ENCODE peak calls at places on chromosomes 7 and 10, in four cellular contexts. K is A673, X is colonic mucosa, Z is mammary epithelial cell. P is an unnamed sample.

GRCh38 chr7:74253331-74253730 is 868 bp downstream of the RFC2 start:
- DNase-seq in Z (peak; percentile 3), K (no peak), X (no peak), P (no peak)

GRCh38 chr7:33901199-33901598 is 4.1 kb upstream of the BMPER start:
- DNase-seq in K (no peak), X (no peak), Z (no peak), P (no peak)

GRCh38 chr10:119059557-119059956 is 21.1 kb downstream of the EIF3A start:
- DNase-seq in K (no peak), Z (no peak), X (no peak), P (no peak)

GRCh38 chr10:31745612-31746376 is 182.8 kb downstream of the ARHGAP12 start:
- DNase-seq in X (no peak), Z (peak; percentile 97), K (peak; percentile 24), P (peak; percentile 88)

GRCh38 chr7:137458399-137458798 is 114.9 kb upstream of the PTN start:
- DNase-seq in Z (peak; percentile 44), X (no peak), K (no peak), P (no peak)

GRCh38 chr7:157528785-157529341 is 192.1 kb downstream of the DNAJB6 start:
- DNase-seq in Z (no peak), K (no peak), X (no peak), P (no peak)

GRCh38 chr10:62121197-62121550 is 147.5 kb downstream of the RTKN2 start:
- DNase-seq in X (no peak), K (no peak), Z (no peak), P (no peak)

GRCh38 chr7:102912742-102913141 is at the start of gene LRRC17:
- DNase-seq in K (peak; percentile 95), X (no peak), Z (no peak), P (no peak)

GRCh38 chr7:73977626-73978618 is 50.1 kb upstream of the ELN start:
- DNase-seq in K (no peak), Z (no peak), X (peak; percentile 52), P (no peak)

GRCh38 chr10:46518028-46518725 is 38.3 kb downstream of the GPRIN2 start:
- DNase-seq in Z (no peak), K (no peak), X (peak; percentile 16), P (no peak)

GRCh38 chr7:142088022-142088714 is 23.4 kb upstream of the MGAM2 start:
- DNase-seq in Z (no peak), K (no peak), X (no peak), P (no peak)

GRCh38 chr7:7911339-7911738 is 57.3 kb upstream of the GLCCI1 start:
- DNase-seq in Z (peak; percentile 90), K (no peak), X (no peak), P (peak; percentile 77)

GRCh38 chr10:1401056-1401965 is 336.0 kb downstream of the ADARB2 start:
- DNase-seq in Z (no peak), K (no peak), X (peak; percentile 6), P (no peak)

GRCh38 chr7:131546583-131547111 is 9.8 kb downstream of the PODXL start:
- DNase-seq in X (no peak), K (peak; percentile 81), Z (no peak), P (no peak)

GRCh38 chr10:30812018-30812851 is 182.7 kb upstream of the LYZL2 start:
- DNase-seq in K (no peak), Z (no peak), X (peak; percentile 29), P (no peak)

GRCh38 chr7:2894118-2894940 is 50.2 kb upstream of the GNA12 start:
- DNase-seq in K (no peak), Z (no peak), X (no peak), P (no peak)

GRCh38 chr7:15167912-15168311 is 265.4 kb upstream of the DGKB start:
- DNase-seq in K (no peak), X (no peak), Z (no peak), P (no peak)

GRCh38 chr10:97053285-97053684 is 132.5 kb downstream of the SLIT1 start:
- DNase-seq in Z (no peak), X (no peak), K (no peak), P (no peak)

GRCh38 chr7:149397470-149397869 is 63.4 kb downstream of the ZNF777 start:
- DNase-seq in X (no peak), K (no peak), Z (no peak), P (no peak)

GRCh38 chr7:28626629-28627262 is 214.4 kb downstream of the CREB5 start:
- DNase-seq in K (peak; percentile 63), X (peak; percentile 21), Z (peak; percentile 39), P (no peak)

GRCh38 chr10:122294006-122294405 is 22.9 kb downstream of the BTBD16 start:
- DNase-seq in Z (peak; percentile 95), K (no peak), X (no peak), P (peak; percentile 98)

GRCh38 chr10:88428442-88428841 is 154.7 kb downstream of the RNLS start:
- DNase-seq in X (no peak), Z (peak; percentile 47), K (no peak), P (no peak)

GRCh38 chr10:109933984-109934565 is 10.8 kb upstream of the XPNPEP1 start:
- DNase-seq in Z (no peak), X (no peak), K (no peak), P (no peak)

GRCh38 chr10:80371462-80371861 is 14.9 kb downstream of the DYDC2 start:
- DNase-seq in X (no peak), K (no peak), Z (no peak), P (no peak)

GRCh38 chr7:107614425-107614824 is 34.4 kb downstream of the BCAP29 start:
- DNase-seq in Z (peak; percentile 79), X (no peak), K (no peak), P (no peak)

GRCh38 chr10:123442901-123443300 is 223.3 kb upstream of the GPR26 start:
- DNase-seq in K (no peak), Z (no peak), X (no peak), P (no peak)

GRCh38 chr10:5088703-5089261 is 5.4 kb upstream of the AKR1C3 start:
- DNase-seq in K (no peak), Z (no peak), X (no peak), P (no peak)

GRCh38 chr10:11863353-11864105 is 40.4 kb downstream of the PROSER2 start:
- DNase-seq in K (no peak), X (no peak), Z (no peak), P (no peak)

GRCh38 chr7:11753441-11753840 is 78.6 kb downstream of the THSD7A start:
- DNase-seq in X (no peak), Z (no peak), K (no peak), P (no peak)

GRCh38 chr7:145411066-145411465 is 575.2 kb upstream of the TPK1 start:
- DNase-seq in K (no peak), X (no peak), Z (no peak), P (no peak)

GRCh38 chr7:137626469-137627067 is 220.2 kb downstream of the DGKI start:
- DNase-seq in K (peak; percentile 69), X (peak; percentile 38), Z (peak; percentile 41), P (no peak)

GRCh38 chr10:8070440-8070839 is 16.0 kb downstream of the GATA3 start:
- DNase-seq in Z (peak; percentile 77), X (no peak), K (no peak), P (no peak)

GRCh38 chr10:34933676-34934075 is 118.6 kb upstream of the PARD3 start:
- DNase-seq in K (no peak), Z (no peak), X (no peak), P (no peak)

GRCh38 chr7:81769891-81770818 is at the start of gene HGF:
- DNase-seq in K (peak; percentile 10), X (peak; percentile 32), Z (no peak), P (no peak)

GRCh38 chr7:111198255-111198654 is 107.3 kb downstream of the LRRN3 start:
- DNase-seq in K (peak; percentile 3), X (no peak), Z (peak; percentile 99), P (peak; percentile 97)

GRCh38 chr7:44959433-44959951 is 19.3 kb downstream of the MYO1G start:
- DNase-seq in K (no peak), X (no peak), Z (peak; percentile 71), P (peak; percentile 46)

GRCh38 chr7:42235734-42236133 is 1.3 kb downstream of the GLI3 start:
- DNase-seq in Z (peak; percentile 38), X (no peak), K (peak; percentile 31), P (no peak)

GRCh38 chr10:114607358-114607998 is 50.6 kb downstream of the ABLIM1 start:
- DNase-seq in K (no peak), X (no peak), Z (peak; percentile 47), P (no peak)

GRCh38 chr7:94154182-94154581 is 150.0 kb upstream of the BET1 start:
- DNase-seq in X (no peak), K (no peak), Z (no peak), P (no peak)

GRCh38 chr10:24306507-24306875 is 97.6 kb downstream of the KIAA1217 start:
- DNase-seq in X (no peak), Z (no peak), K (no peak), P (no peak)

GRCh38 chr10:24310104-24310503 is 101.2 kb downstream of the KIAA1217 start:
- DNase-seq in Z (peak; percentile 54), X (no peak), K (no peak), P (no peak)

GRCh38 chr10:24307696-24308476 is 98.9 kb downstream of the KIAA1217 start:
- DNase-seq in K (no peak), X (no peak), Z (no peak), P (no peak)

GRCh38 chr10:24305551-24306506 is 96.9 kb downstream of the KIAA1217 start:
- DNase-seq in X (no peak), K (no peak), Z (peak; percentile 17), P (no peak)

GRCh38 chr10:24307173-24307572 is 98.2 kb downstream of the KIAA1217 start:
- DNase-seq in Z (no peak), X (no peak), K (no peak), P (no peak)
- H3K27ac ChIP-seq in Z (no peak overlapping the region), X (no peak overlapping the region), K (no peak overlapping the region), P (no peak overlapping the region)

DNA sequence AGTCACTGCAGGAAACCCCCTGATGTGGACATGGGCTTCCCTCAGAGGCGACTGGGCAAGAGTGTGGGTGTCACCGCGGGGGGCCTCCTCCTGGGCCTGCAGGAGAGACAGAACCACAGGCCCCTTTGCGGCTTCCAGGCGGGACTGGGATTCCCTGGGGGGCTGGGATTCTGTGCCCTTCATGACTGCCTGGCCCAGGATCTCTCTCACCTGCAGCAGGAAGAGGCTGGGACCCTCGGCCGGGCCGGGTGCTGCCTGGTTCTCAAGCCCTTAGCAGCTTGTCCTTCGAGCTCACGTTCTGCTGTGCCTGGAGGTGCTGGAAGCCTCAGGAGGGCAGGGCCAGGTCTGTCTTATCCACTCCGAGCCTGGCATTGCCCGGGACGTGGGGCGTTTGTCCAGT is 11.8 kb downstream of the SUN1 start:
- DNase-seq in Z (no peak), K (no peak), X (no peak), P (no peak)
- H3K27ac ChIP-seq in Z (no peak overlapping the region), K (no peak overlapping the region), X (no peak overlapping the region), P (no peak overlapping the region)

DNA sequence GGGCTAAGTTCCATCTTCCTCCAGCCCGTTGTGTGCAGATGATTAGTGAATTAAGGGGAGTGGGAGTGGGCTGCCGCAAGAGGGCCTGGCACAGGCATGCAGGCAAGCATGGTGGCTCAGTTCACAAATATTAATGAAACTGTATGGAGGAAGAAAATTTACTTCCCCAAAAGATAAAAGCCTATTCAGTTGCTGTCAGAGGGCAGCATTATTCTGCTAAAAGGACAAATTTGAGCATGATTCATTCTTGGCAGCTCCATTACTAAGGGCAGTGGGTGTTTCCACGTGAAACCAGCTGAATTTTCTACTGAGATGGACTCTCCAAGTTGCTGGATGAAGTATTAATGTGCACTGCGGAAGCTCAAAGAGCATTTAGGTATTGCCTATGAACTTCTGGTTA is 90.9 kb upstream of the WDR11 start:
- DNase-seq in X (no peak), Z (no peak), K (no peak), P (no peak)
- H3K27ac ChIP-seq in X (no peak overlapping the region), Z (no peak overlapping the region), K (no peak overlapping the region), P (no peak overlapping the region)

GRCh38 chr7:155794196-155794595 is 18.1 kb downstream of the SHH start:
- DNase-seq in X (no peak), Z (no peak), K (no peak), P (no peak)
- H3K27ac ChIP-seq in X (no peak overlapping the region), Z (no peak overlapping the region), K (no peak overlapping the region), P (no peak overlapping the region)

GRCh38 chr7:93120981-93121549 is 3.3 kb upstream of the SAMD9 start:
- DNase-seq in K (no peak), X (no peak), Z (no peak), P (no peak)
- H3K27ac ChIP-seq in K (no peak overlapping the region), X (peak overlapping the region; percentile 43), Z (no peak overlapping the region), P (no peak overlapping the region)

P was measured in epithelial cell of prostate.